ENCODE peak calls at places on chromosome 9, in seven cellular contexts. One of them, this sample, is unnamed.

GRCh38 chr9:125475385-125475784 is 213.8 kb downstream of the GAPVD1 start:
- ATAC-seq in psoas muscle: no peak
- ATAC-seq in naive thymus-derived CD4-positive, alpha-beta T cell: no peak
- ATAC-seq in A549: no peak
- ATAC-seq in GM12878: no peak
- ATAC-seq in aorta: no peak
- ATAC-seq in heart left ventricle: peak; percentile 38
- ATAC-seq in this sample: no peak

GRCh38 chr9:83167126-83167525 is 104.2 kb upstream of the RASEF start:
- ATAC-seq in aorta: no peak
- ATAC-seq in A549: no peak
- ATAC-seq in psoas muscle: no peak
- ATAC-seq in GM12878: no peak
- ATAC-seq in naive thymus-derived CD4-positive, alpha-beta T cell: no peak
- ATAC-seq in heart left ventricle: no peak
- ATAC-seq in this sample: no peak

GRCh38 chr9:107711528-107711927 is 222.0 kb upstream of the KLF4 start:
- ATAC-seq in A549: peak; percentile 63
- ATAC-seq in GM12878: no peak
- ATAC-seq in heart left ventricle: peak; percentile 31
- ATAC-seq in psoas muscle: peak; percentile 30
- ATAC-seq in aorta: no peak
- ATAC-seq in naive thymus-derived CD4-positive, alpha-beta T cell: no peak
- ATAC-seq in this sample: no peak

GRCh38 chr9:37565661-37566618 is 10.2 kb downstream of the FBXO10 start:
- ATAC-seq in heart left ventricle: no peak
- ATAC-seq in GM12878: peak; percentile 84
- ATAC-seq in psoas muscle: no peak
- ATAC-seq in aorta: no peak
- ATAC-seq in naive thymus-derived CD4-positive, alpha-beta T cell: no peak
- ATAC-seq in A549: no peak
- ATAC-seq in this sample: no peak

GRCh38 chr9:75850459-75851200 is 39.8 kb upstream of the PCSK5 start:
- ATAC-seq in GM12878: no peak
- ATAC-seq in aorta: no peak
- ATAC-seq in A549: no peak
- ATAC-seq in naive thymus-derived CD4-positive, alpha-beta T cell: no peak
- ATAC-seq in heart left ventricle: peak; percentile 39
- ATAC-seq in psoas muscle: no peak
- ATAC-seq in this sample: no peak

GRCh38 chr9:91917436-91917835 is 32.6 kb downstream of the ROR2 start:
- ATAC-seq in psoas muscle: no peak
- ATAC-seq in A549: peak; percentile 40
- ATAC-seq in aorta: no peak
- ATAC-seq in naive thymus-derived CD4-positive, alpha-beta T cell: no peak
- ATAC-seq in heart left ventricle: no peak
- ATAC-seq in GM12878: no peak
- ATAC-seq in this sample: no peak

GRCh38 chr9:105064248-105065118 is 136.5 kb upstream of the ABCA1 start:
- ATAC-seq in GM12878: peak; percentile 21
- ATAC-seq in heart left ventricle: peak; percentile 98
- ATAC-seq in A549: peak; percentile 90
- ATAC-seq in psoas muscle: peak; percentile 97
- ATAC-seq in aorta: peak; percentile 93
- ATAC-seq in naive thymus-derived CD4-positive, alpha-beta T cell: peak; percentile 68
- ATAC-seq in this sample: peak; percentile 91

GRCh38 chr9:75391497-75391896 is 303.2 kb downstream of the OSTF1 start:
- ATAC-seq in naive thymus-derived CD4-positive, alpha-beta T cell: no peak
- ATAC-seq in psoas muscle: no peak
- ATAC-seq in heart left ventricle: no peak
- ATAC-seq in A549: no peak
- ATAC-seq in aorta: no peak
- ATAC-seq in GM12878: no peak
- ATAC-seq in this sample: no peak

GRCh38 chr9:84838879-84839278 is 169.3 kb downstream of the NTRK2 start:
- ATAC-seq in psoas muscle: no peak
- ATAC-seq in aorta: no peak
- ATAC-seq in A549: no peak
- ATAC-seq in GM12878: peak; percentile 86
- ATAC-seq in heart left ventricle: no peak
- ATAC-seq in naive thymus-derived CD4-positive, alpha-beta T cell: no peak
- ATAC-seq in this sample: no peak

GRCh38 chr9:34652608-34653007 is 623 bp downstream of the IL11RA start:
- ATAC-seq in aorta: no peak
- ATAC-seq in A549: peak; percentile 4
- ATAC-seq in psoas muscle: peak; percentile 9
- ATAC-seq in heart left ventricle: no peak
- ATAC-seq in GM12878: no peak
- ATAC-seq in naive thymus-derived CD4-positive, alpha-beta T cell: no peak
- ATAC-seq in this sample: no peak

GRCh38 chr9:90821697-90822096 is 20.1 kb downstream of the SYK start:
- ATAC-seq in psoas muscle: no peak
- ATAC-seq in A549: no peak
- ATAC-seq in aorta: no peak
- ATAC-seq in naive thymus-derived CD4-positive, alpha-beta T cell: no peak
- ATAC-seq in heart left ventricle: no peak
- ATAC-seq in GM12878: no peak
- ATAC-seq in this sample: no peak

GRCh38 chr9:113409883-113410206 is 630 bp downstream of the POLE3 start:
- ATAC-seq in GM12878: peak; percentile 14
- ATAC-seq in psoas muscle: peak; percentile 1
- ATAC-seq in A549: peak; percentile 25
- ATAC-seq in heart left ventricle: no peak
- ATAC-seq in naive thymus-derived CD4-positive, alpha-beta T cell: no peak
- ATAC-seq in aorta: no peak
- ATAC-seq in this sample: no peak

GRCh38 chr9:89777544-89777943 is 172.7 kb downstream of the GADD45G start:
- ATAC-seq in psoas muscle: no peak
- ATAC-seq in heart left ventricle: no peak
- ATAC-seq in GM12878: no peak
- ATAC-seq in aorta: no peak
- ATAC-seq in A549: no peak
- ATAC-seq in naive thymus-derived CD4-positive, alpha-beta T cell: no peak
- ATAC-seq in this sample: no peak

GRCh38 chr9:5922192-5922591 is 31.5 kb downstream of the MLANA start:
- ATAC-seq in psoas muscle: no peak
- ATAC-seq in aorta: no peak
- ATAC-seq in naive thymus-derived CD4-positive, alpha-beta T cell: peak; percentile 65
- ATAC-seq in heart left ventricle: no peak
- ATAC-seq in A549: no peak
- ATAC-seq in GM12878: peak; percentile 71
- ATAC-seq in this sample: no peak

GRCh38 chr9:22040760-22041159 is 31.7 kb upstream of the CDKN2B start:
- ATAC-seq in aorta: no peak
- ATAC-seq in naive thymus-derived CD4-positive, alpha-beta T cell: no peak
- ATAC-seq in GM12878: no peak
- ATAC-seq in psoas muscle: no peak
- ATAC-seq in A549: no peak
- ATAC-seq in heart left ventricle: no peak
- ATAC-seq in this sample: no peak

GRCh38 chr9:131473198-131473885 is 29.4 kb upstream of the POMT1 start:
- ATAC-seq in heart left ventricle: no peak
- ATAC-seq in GM12878: no peak
- ATAC-seq in aorta: no peak
- ATAC-seq in A549: no peak
- ATAC-seq in naive thymus-derived CD4-positive, alpha-beta T cell: no peak
- ATAC-seq in psoas muscle: no peak
- ATAC-seq in this sample: no peak
- H3K27ac ChIP-seq in heart left ventricle: no peak overlapping the region
- H3K27ac ChIP-seq in GM12878: no peak overlapping the region
- H3K27ac ChIP-seq in aorta: no peak overlapping the region
- H3K27ac ChIP-seq in A549: no peak overlapping the region
- H3K27ac ChIP-seq in naive thymus-derived CD4-positive, alpha-beta T cell: no peak overlapping the region
- H3K27ac ChIP-seq in psoas muscle: no peak overlapping the region
- H3K27ac ChIP-seq in this sample: no peak overlapping the region

GRCh38 chr9:133881671-133882381 is 110.3 kb downstream of the VAV2 start:
- ATAC-seq in A549: no peak
- ATAC-seq in psoas muscle: no peak
- ATAC-seq in heart left ventricle: peak; percentile 5
- ATAC-seq in GM12878: no peak
- ATAC-seq in aorta: no peak
- ATAC-seq in naive thymus-derived CD4-positive, alpha-beta T cell: no peak
- ATAC-seq in this sample: no peak
- H3K27ac ChIP-seq in A549: peak overlapping the region; percentile 84
- H3K27ac ChIP-seq in psoas muscle: no peak overlapping the region
- H3K27ac ChIP-seq in heart left ventricle: no peak overlapping the region
- H3K27ac ChIP-seq in GM12878: no peak overlapping the region
- H3K27ac ChIP-seq in aorta: no peak overlapping the region
- H3K27ac ChIP-seq in naive thymus-derived CD4-positive, alpha-beta T cell: no peak overlapping the region
- H3K27ac ChIP-seq in this sample: no peak overlapping the region

GRCh38 chr9:805151-805550 is 36.3 kb upstream of the DMRT1 start:
- ATAC-seq in aorta: no peak
- ATAC-seq in A549: no peak
- ATAC-seq in heart left ventricle: no peak
- ATAC-seq in naive thymus-derived CD4-positive, alpha-beta T cell: no peak
- ATAC-seq in psoas muscle: no peak
- ATAC-seq in GM12878: no peak
- ATAC-seq in this sample: no peak

GRCh38 chr9:800561-800960 is 40.9 kb upstream of the DMRT1 start:
- ATAC-seq in A549: no peak
- ATAC-seq in naive thymus-derived CD4-positive, alpha-beta T cell: no peak
- ATAC-seq in aorta: no peak
- ATAC-seq in psoas muscle: no peak
- ATAC-seq in heart left ventricle: no peak
- ATAC-seq in GM12878: no peak
- ATAC-seq in this sample: no peak

GRCh38 chr9:804026-804425 is 37.5 kb upstream of the DMRT1 start:
- ATAC-seq in A549: no peak
- ATAC-seq in naive thymus-derived CD4-positive, alpha-beta T cell: no peak
- ATAC-seq in psoas muscle: no peak
- ATAC-seq in aorta: no peak
- ATAC-seq in heart left ventricle: no peak
- ATAC-seq in GM12878: no peak
- ATAC-seq in this sample: no peak

GRCh38 chr9:806285-807156 is 35.0 kb upstream of the DMRT1 start:
- ATAC-seq in A549: peak; percentile 77
- ATAC-seq in psoas muscle: peak; percentile 54
- ATAC-seq in naive thymus-derived CD4-positive, alpha-beta T cell: peak; percentile 41
- ATAC-seq in heart left ventricle: no peak
- ATAC-seq in GM12878: peak; percentile 83
- ATAC-seq in aorta: no peak
- ATAC-seq in this sample: no peak

DNA sequence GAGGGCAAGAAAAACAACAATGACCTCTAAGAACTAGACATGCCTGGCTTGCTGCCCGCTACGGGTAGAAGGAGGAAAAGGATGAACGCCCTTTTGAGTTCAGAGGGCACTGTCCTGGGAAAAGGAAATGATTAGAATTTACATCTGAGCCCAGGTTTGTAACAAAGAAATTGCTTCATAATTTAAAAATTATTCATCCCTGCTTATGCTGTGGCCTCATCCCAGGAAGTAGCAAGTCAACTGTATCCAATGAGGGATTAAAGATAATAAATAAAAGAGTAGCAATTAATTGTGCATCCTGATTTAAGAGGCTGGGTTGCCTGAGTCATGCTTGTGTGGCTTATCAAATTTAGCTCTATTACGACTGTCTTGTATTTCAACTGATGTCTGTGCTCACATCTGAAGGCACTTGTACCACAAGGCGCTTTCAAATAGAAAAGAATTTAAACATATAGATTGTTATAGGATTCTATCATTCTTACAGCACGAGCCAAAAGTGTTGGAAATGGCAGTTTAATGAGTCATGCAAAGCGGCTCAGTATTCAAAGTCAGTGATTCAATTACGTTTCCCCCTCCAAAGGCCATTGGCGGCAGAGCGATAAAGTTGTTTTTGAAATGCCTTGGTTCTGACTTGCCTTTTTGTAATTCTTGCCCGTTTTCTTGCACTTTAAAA is 40.0 kb upstream of the DMRT1 start:
- ATAC-seq in naive thymus-derived CD4-positive, alpha-beta T cell: no peak
- ATAC-seq in GM12878: no peak
- ATAC-seq in A549: no peak
- ATAC-seq in aorta: no peak
- ATAC-seq in heart left ventricle: no peak
- ATAC-seq in psoas muscle: no peak
- ATAC-seq in this sample: no peak
- H3K27ac ChIP-seq in naive thymus-derived CD4-positive, alpha-beta T cell: no peak overlapping the region
- H3K27ac ChIP-seq in GM12878: no peak overlapping the region
- H3K27ac ChIP-seq in A549: no peak overlapping the region
- H3K27ac ChIP-seq in aorta: no peak overlapping the region
- H3K27ac ChIP-seq in heart left ventricle: no peak overlapping the region
- H3K27ac ChIP-seq in psoas muscle: no peak overlapping the region
- H3K27ac ChIP-seq in this sample: no peak overlapping the region

GRCh38 chr9:133980864-133981588 is 11.1 kb downstream of the VAV2 start:
- ATAC-seq in psoas muscle: no peak
- ATAC-seq in A549: no peak
- ATAC-seq in naive thymus-derived CD4-positive, alpha-beta T cell: no peak
- ATAC-seq in GM12878: no peak
- ATAC-seq in heart left ventricle: no peak
- ATAC-seq in aorta: no peak
- ATAC-seq in this sample: no peak

GRCh38 chr9:133977421-133978201 is 14.5 kb downstream of the VAV2 start:
- ATAC-seq in aorta: no peak
- ATAC-seq in A549: no peak
- ATAC-seq in heart left ventricle: no peak
- ATAC-seq in psoas muscle: no peak
- ATAC-seq in naive thymus-derived CD4-positive, alpha-beta T cell: no peak
- ATAC-seq in GM12878: no peak
- ATAC-seq in this sample: no peak

GRCh38 chr9:133978226-133979123 is 13.6 kb downstream of the VAV2 start:
- ATAC-seq in psoas muscle: no peak
- ATAC-seq in GM12878: no peak
- ATAC-seq in naive thymus-derived CD4-positive, alpha-beta T cell: no peak
- ATAC-seq in aorta: no peak
- ATAC-seq in heart left ventricle: no peak
- ATAC-seq in A549: no peak
- ATAC-seq in this sample: no peak

GRCh38 chr9:133979921-133980863 is 11.9 kb downstream of the VAV2 start:
- ATAC-seq in A549: no peak
- ATAC-seq in aorta: no peak
- ATAC-seq in naive thymus-derived CD4-positive, alpha-beta T cell: no peak
- ATAC-seq in psoas muscle: no peak
- ATAC-seq in heart left ventricle: no peak
- ATAC-seq in GM12878: peak; percentile 66
- ATAC-seq in this sample: no peak

DNA sequence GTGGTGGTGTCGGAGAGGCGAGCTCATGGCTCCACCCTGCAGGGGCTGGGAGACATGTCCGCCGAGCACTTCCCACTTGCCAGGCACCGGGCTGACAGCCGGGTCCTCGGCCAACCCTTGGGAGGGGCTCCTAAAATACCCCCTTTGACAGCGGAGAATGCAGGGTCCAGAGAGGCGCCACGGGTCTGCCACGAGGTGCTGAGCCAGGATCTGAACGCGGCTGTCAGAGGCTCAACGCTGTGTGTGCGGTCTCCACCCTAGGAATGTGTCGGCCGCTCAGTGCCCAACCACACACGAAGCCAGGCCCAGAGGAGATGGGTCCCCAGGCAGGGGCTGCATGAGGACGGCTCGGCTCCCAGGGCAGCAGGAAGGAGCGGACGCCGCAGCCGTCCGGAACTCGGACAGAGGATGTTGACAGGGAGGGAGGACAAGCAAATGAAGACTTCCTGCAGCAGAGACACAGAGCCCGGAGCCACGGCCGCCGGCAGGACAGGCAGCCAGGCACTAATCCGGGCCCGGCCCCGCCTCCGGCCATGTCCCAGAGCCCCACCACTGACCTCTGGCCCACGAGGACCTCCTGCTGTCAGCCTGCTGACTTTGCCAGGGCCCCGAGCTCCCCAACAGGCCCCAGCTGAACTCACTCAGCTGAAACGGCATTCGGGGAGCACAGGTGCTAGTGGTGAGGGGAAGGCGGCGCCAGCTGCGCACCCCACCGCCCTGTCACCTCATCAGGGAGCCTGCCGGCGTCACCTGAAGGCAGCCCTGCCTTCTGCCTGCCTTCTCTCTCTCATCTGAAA is 12.8 kb downstream of the VAV2 start:
- ATAC-seq in GM12878: peak; percentile 74
- ATAC-seq in naive thymus-derived CD4-positive, alpha-beta T cell: peak; percentile 27
- ATAC-seq in heart left ventricle: peak; percentile 84
- ATAC-seq in A549: no peak
- ATAC-seq in psoas muscle: peak; percentile 50
- ATAC-seq in aorta: peak; percentile 4
- ATAC-seq in this sample: peak; percentile 75
- H3K27ac ChIP-seq in GM12878: peak overlapping the region; percentile 48
- H3K27ac ChIP-seq in naive thymus-derived CD4-positive, alpha-beta T cell: no peak overlapping the region
- H3K27ac ChIP-seq in heart left ventricle: no peak overlapping the region
- H3K27ac ChIP-seq in A549: no peak overlapping the region
- H3K27ac ChIP-seq in psoas muscle: no peak overlapping the region
- H3K27ac ChIP-seq in aorta: no peak overlapping the region
- H3K27ac ChIP-seq in this sample: no peak overlapping the region